ENCODE peak calls at places on chromosomes 7 and 10, in seven cellular contexts. One of them, this sample, is unnamed.
A peak's percentile ranks its signal among the peaks of the same experiment; 100 is the strongest.

GRCh38 chr10:43199684-43200537 is 61.7 kb downstream of the CSGALNACT2 start:
- DNase-seq in AG09309: no peak
- DNase-seq in SK-N-SH: peak; percentile 11
- DNase-seq in GM13977: peak; percentile 10
- DNase-seq in psoas muscle: no peak
- DNase-seq in activated B cell treated with CpG ODN at 0.5 μM for 24 hours: peak; percentile 12
- DNase-seq in adrenal gland: no peak
- DNase-seq in this sample: no peak

GRCh38 chr7:64951250-64951848 is 39.5 kb downstream of the ZNF117 start:
- DNase-seq in AG09309: peak; percentile 17
- DNase-seq in SK-N-SH: peak; percentile 66
- DNase-seq in GM13977: peak; percentile 69
- DNase-seq in psoas muscle: no peak
- DNase-seq in activated B cell treated with CpG ODN at 0.5 μM for 24 hours: no peak
- DNase-seq in adrenal gland: no peak
- DNase-seq in this sample: peak; percentile 46

GRCh38 chr7:18177815-18178660 is 150.4 kb upstream of the PRPS1L1 start:
- DNase-seq in AG09309: no peak
- DNase-seq in SK-N-SH: no peak
- DNase-seq in GM13977: peak; percentile 52
- DNase-seq in psoas muscle: no peak
- DNase-seq in activated B cell treated with CpG ODN at 0.5 μM for 24 hours: no peak
- DNase-seq in adrenal gland: peak; percentile 6
- DNase-seq in this sample: peak; percentile 57

GRCh38 chr10:61750943-61751471 is 88.3 kb downstream of the CABCOCO1 start:
- DNase-seq in AG09309: no peak
- DNase-seq in SK-N-SH: peak; percentile 20
- DNase-seq in GM13977: peak; percentile 16
- DNase-seq in psoas muscle: peak; percentile 50
- DNase-seq in activated B cell treated with CpG ODN at 0.5 μM for 24 hours: peak; percentile 47
- DNase-seq in adrenal gland: peak; percentile 85
- DNase-seq in this sample: peak; percentile 53

GRCh38 chr7:96328016-96328415 is 6.1 kb upstream of the SLC25A13 start:
- DNase-seq in AG09309: no peak
- DNase-seq in SK-N-SH: no peak
- DNase-seq in GM13977: no peak
- DNase-seq in psoas muscle: no peak
- DNase-seq in activated B cell treated with CpG ODN at 0.5 μM for 24 hours: no peak
- DNase-seq in adrenal gland: no peak
- DNase-seq in this sample: no peak

GRCh38 chr7:156515911-156516790 is 124.4 kb upstream of the RNF32 start:
- DNase-seq in AG09309: no peak
- DNase-seq in SK-N-SH: no peak
- DNase-seq in GM13977: no peak
- DNase-seq in psoas muscle: no peak
- DNase-seq in activated B cell treated with CpG ODN at 0.5 μM for 24 hours: no peak
- DNase-seq in adrenal gland: peak; percentile 76
- DNase-seq in this sample: no peak

GRCh38 chr10:22539579-22540160 is 174.7 kb downstream of the PIP4K2A start:
- DNase-seq in AG09309: no peak
- DNase-seq in SK-N-SH: no peak
- DNase-seq in GM13977: no peak
- DNase-seq in psoas muscle: no peak
- DNase-seq in activated B cell treated with CpG ODN at 0.5 μM for 24 hours: no peak
- DNase-seq in adrenal gland: no peak
- DNase-seq in this sample: no peak

GRCh38 chr10:46220872-46221538 is 65.8 kb upstream of the ANTXRL start:
- DNase-seq in AG09309: no peak
- DNase-seq in SK-N-SH: no peak
- DNase-seq in GM13977: no peak
- DNase-seq in psoas muscle: no peak
- DNase-seq in activated B cell treated with CpG ODN at 0.5 μM for 24 hours: no peak
- DNase-seq in adrenal gland: no peak
- DNase-seq in this sample: peak; percentile 1

GRCh38 chr10:115171392-115171960 is 78.3 kb downstream of the ATRNL1 start:
- DNase-seq in AG09309: no peak
- DNase-seq in SK-N-SH: peak; percentile 3
- DNase-seq in GM13977: no peak
- DNase-seq in psoas muscle: no peak
- DNase-seq in activated B cell treated with CpG ODN at 0.5 μM for 24 hours: no peak
- DNase-seq in adrenal gland: no peak
- DNase-seq in this sample: no peak

GRCh38 chr10:77081411-77082010 is 556.1 kb downstream of the KCNMA1 start:
- DNase-seq in AG09309: no peak
- DNase-seq in SK-N-SH: no peak
- DNase-seq in GM13977: no peak
- DNase-seq in psoas muscle: no peak
- DNase-seq in activated B cell treated with CpG ODN at 0.5 μM for 24 hours: no peak
- DNase-seq in adrenal gland: no peak
- DNase-seq in this sample: no peak

GRCh38 chr7:155466814-155467675 is 9.1 kb downstream of the EN2 start:
- DNase-seq in AG09309: no peak
- DNase-seq in SK-N-SH: peak; percentile 87
- DNase-seq in GM13977: peak; percentile 81
- DNase-seq in psoas muscle: no peak
- DNase-seq in activated B cell treated with CpG ODN at 0.5 μM for 24 hours: no peak
- DNase-seq in adrenal gland: no peak
- DNase-seq in this sample: no peak

GRCh38 chr10:71980181-71981023 is 16.2 kb downstream of the CHST3 start:
- DNase-seq in AG09309: no peak
- DNase-seq in SK-N-SH: peak; percentile 24
- DNase-seq in GM13977: no peak
- DNase-seq in psoas muscle: no peak
- DNase-seq in activated B cell treated with CpG ODN at 0.5 μM for 24 hours: no peak
- DNase-seq in adrenal gland: peak; percentile 66
- DNase-seq in this sample: no peak

GRCh38 chr10:72319416-72320254 is 35.1 kb downstream of the DNAJB12 start:
- DNase-seq in AG09309: peak; percentile 71
- DNase-seq in SK-N-SH: peak; percentile 91
- DNase-seq in GM13977: peak; percentile 90
- DNase-seq in psoas muscle: peak; percentile 97
- DNase-seq in activated B cell treated with CpG ODN at 0.5 μM for 24 hours: peak; percentile 87
- DNase-seq in adrenal gland: peak; percentile 94
- DNase-seq in this sample: peak; percentile 86

GRCh38 chr7:115269486-115269885 is 347.6 kb downstream of the MDFIC start:
- DNase-seq in AG09309: no peak
- DNase-seq in SK-N-SH: no peak
- DNase-seq in GM13977: no peak
- DNase-seq in psoas muscle: no peak
- DNase-seq in activated B cell treated with CpG ODN at 0.5 μM for 24 hours: no peak
- DNase-seq in adrenal gland: no peak
- DNase-seq in this sample: no peak

GRCh38 chr10:124743188-124744046 is 761 bp downstream of the FAM53B start:
- DNase-seq in AG09309: no peak
- DNase-seq in SK-N-SH: peak; percentile 74
- DNase-seq in GM13977: peak; percentile 58
- DNase-seq in psoas muscle: peak; percentile 53
- DNase-seq in activated B cell treated with CpG ODN at 0.5 μM for 24 hours: no peak
- DNase-seq in adrenal gland: no peak
- DNase-seq in this sample: no peak

GRCh38 chr10:124744688-124745055 is 494 bp upstream of the FAM53B start:
- DNase-seq in AG09309: no peak
- DNase-seq in SK-N-SH: no peak
- DNase-seq in GM13977: no peak
- DNase-seq in psoas muscle: no peak
- DNase-seq in activated B cell treated with CpG ODN at 0.5 μM for 24 hours: no peak
- DNase-seq in adrenal gland: no peak
- DNase-seq in this sample: no peak

GRCh38 chr10:124745678-124746077 is 1.5 kb upstream of the FAM53B start:
- DNase-seq in AG09309: no peak
- DNase-seq in SK-N-SH: peak; percentile 60
- DNase-seq in GM13977: no peak
- DNase-seq in psoas muscle: no peak
- DNase-seq in activated B cell treated with CpG ODN at 0.5 μM for 24 hours: no peak
- DNase-seq in adrenal gland: no peak
- DNase-seq in this sample: no peak

GRCh38 chr10:124745257-124745656 is 1.1 kb upstream of the FAM53B start:
- DNase-seq in AG09309: no peak
- DNase-seq in SK-N-SH: no peak
- DNase-seq in GM13977: no peak
- DNase-seq in psoas muscle: no peak
- DNase-seq in activated B cell treated with CpG ODN at 0.5 μM for 24 hours: no peak
- DNase-seq in adrenal gland: no peak
- DNase-seq in this sample: no peak

DNA sequence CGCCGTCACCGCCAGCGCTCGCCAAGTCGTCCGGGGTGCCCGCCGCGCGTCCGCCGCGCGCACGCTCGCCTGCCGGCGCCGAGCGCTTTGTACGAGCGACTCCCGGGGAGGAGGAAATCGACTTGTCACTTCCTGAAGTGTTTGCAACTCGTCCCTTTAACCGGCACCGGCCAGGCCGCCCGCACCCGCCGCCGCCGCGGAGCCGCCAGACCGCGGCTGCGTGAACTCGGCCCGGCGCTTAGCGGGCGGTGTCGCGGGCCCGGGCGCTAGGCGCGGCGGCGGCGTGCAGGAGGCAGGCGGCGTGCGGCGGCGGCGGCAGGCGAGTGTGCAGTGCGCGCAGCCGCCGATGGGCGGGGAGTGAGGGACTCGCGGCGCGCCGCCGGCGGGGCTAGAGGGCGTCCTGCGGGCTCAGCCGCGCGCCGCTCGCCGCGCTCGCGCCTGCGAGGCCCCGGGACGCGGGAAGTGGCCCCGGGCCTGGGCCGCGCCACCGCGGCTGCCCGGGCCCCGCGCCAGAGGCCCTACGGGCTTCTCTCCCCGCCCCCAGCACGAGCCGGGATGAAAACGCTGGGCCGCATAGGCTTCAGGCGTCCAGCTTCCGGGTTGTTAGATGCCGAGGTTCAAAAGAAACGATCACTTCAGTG is at the start of gene FAM53B:
- DNase-seq in AG09309: no peak
- DNase-seq in SK-N-SH: peak; percentile 92
- DNase-seq in GM13977: peak; percentile 90
- DNase-seq in psoas muscle: peak; percentile 91
- DNase-seq in activated B cell treated with CpG ODN at 0.5 μM for 24 hours: peak; percentile 85
- DNase-seq in adrenal gland: peak; percentile 86
- DNase-seq in this sample: peak; percentile 86
- TF ChIP-seq CTCF in AG09309: no peak
- TF ChIP-seq CTCF in SK-N-SH: no peak
- TF ChIP-seq CTCF in GM13977: peak; percentile 27
- TF ChIP-seq CTCF in psoas muscle: peak; percentile 35
- TF ChIP-seq CTCF in activated B cell treated with CpG ODN at 0.5 μM for 24 hours: no peak
- TF ChIP-seq CTCF in adrenal gland: peak; percentile 83
- TF ChIP-seq CTCF in this sample: no peak

DNA sequence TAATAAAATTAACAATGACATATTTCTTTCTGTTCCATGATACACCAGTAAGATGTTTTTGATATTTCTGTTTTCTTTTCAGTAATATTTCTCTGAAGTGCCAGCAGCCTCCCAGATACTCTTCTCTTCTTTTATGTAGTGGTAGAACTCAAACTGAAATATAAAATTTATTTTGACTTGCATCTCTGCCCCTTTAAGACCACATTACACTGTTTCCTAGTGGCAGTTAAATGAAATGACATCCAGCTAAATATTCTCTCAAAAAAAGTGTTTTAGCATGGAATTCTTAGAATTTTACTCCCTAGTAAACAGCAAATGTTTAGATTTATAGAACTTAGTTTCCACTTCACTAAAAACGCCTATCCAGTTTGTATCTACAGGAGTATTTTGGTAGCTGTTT is 237.2 kb upstream of the MTPN start:
- DNase-seq in AG09309: no peak
- DNase-seq in SK-N-SH: peak; percentile 18
- DNase-seq in GM13977: no peak
- DNase-seq in psoas muscle: no peak
- DNase-seq in activated B cell treated with CpG ODN at 0.5 μM for 24 hours: no peak
- DNase-seq in adrenal gland: no peak
- DNase-seq in this sample: no peak
- TF ChIP-seq CTCF in AG09309: no peak
- TF ChIP-seq CTCF in SK-N-SH: no peak
- TF ChIP-seq CTCF in GM13977: no peak
- TF ChIP-seq CTCF in psoas muscle: no peak
- TF ChIP-seq CTCF in activated B cell treated with CpG ODN at 0.5 μM for 24 hours: no peak
- TF ChIP-seq CTCF in adrenal gland: no peak
- TF ChIP-seq CTCF in this sample: no peak

GRCh38 chr10:80192553-80192952 is 12.8 kb downstream of the ANXA11 start:
- DNase-seq in AG09309: no peak
- DNase-seq in SK-N-SH: no peak
- DNase-seq in GM13977: no peak
- DNase-seq in psoas muscle: no peak
- DNase-seq in activated B cell treated with CpG ODN at 0.5 μM for 24 hours: no peak
- DNase-seq in adrenal gland: no peak
- DNase-seq in this sample: no peak

GRCh38 chr10:80194373-80195045 is 10.8 kb downstream of the ANXA11 start:
- DNase-seq in AG09309: no peak
- DNase-seq in SK-N-SH: no peak
- DNase-seq in GM13977: no peak
- DNase-seq in psoas muscle: no peak
- DNase-seq in activated B cell treated with CpG ODN at 0.5 μM for 24 hours: no peak
- DNase-seq in adrenal gland: no peak
- DNase-seq in this sample: no peak

GRCh38 chr10:80195046-80195574 is 10.2 kb downstream of the ANXA11 start:
- DNase-seq in AG09309: no peak
- DNase-seq in SK-N-SH: no peak
- DNase-seq in GM13977: no peak
- DNase-seq in psoas muscle: no peak
- DNase-seq in activated B cell treated with CpG ODN at 0.5 μM for 24 hours: no peak
- DNase-seq in adrenal gland: no peak
- DNase-seq in this sample: no peak

GRCh38 chr10:80188713-80189112 is 16.6 kb downstream of the ANXA11 start:
- DNase-seq in AG09309: no peak
- DNase-seq in SK-N-SH: no peak
- DNase-seq in GM13977: no peak
- DNase-seq in psoas muscle: peak; percentile 11
- DNase-seq in activated B cell treated with CpG ODN at 0.5 μM for 24 hours: no peak
- DNase-seq in adrenal gland: no peak
- DNase-seq in this sample: no peak

DNA sequence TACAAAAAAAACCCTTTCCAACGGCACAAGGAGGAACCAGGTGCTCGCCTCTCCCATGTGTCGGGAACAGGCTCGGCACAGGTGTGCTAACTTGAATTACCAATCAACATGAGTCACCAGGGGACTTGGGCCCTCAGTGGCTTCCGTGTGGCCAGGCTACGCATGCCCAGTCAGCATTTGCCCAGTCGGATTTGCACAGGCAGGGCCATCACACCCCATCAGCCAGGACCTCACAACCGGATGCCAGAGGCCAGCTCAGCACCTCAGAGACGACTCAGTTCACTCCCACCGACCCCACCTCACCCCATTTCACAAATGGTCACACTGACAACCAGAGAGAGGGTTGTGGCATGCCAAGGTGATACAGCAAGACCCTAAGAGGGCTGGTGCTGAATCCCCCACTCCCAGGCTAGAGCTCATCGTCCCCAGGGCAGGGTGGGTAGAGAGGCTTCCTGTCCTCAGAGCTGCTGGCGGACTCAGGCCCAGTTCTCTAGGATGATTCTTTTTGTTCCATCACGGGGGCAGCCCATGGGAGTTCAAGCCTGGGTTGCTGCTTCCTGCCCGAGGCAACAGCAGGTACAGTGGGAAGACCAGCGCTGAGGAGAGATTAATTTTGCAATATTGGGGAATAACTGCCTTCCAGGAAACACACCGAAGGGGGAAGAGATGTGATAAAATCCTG is 13.6 kb downstream of the ANXA11 start:
- DNase-seq in AG09309: no peak
- DNase-seq in SK-N-SH: no peak
- DNase-seq in GM13977: no peak
- DNase-seq in psoas muscle: peak; percentile 61
- DNase-seq in activated B cell treated with CpG ODN at 0.5 μM for 24 hours: no peak
- DNase-seq in adrenal gland: no peak
- DNase-seq in this sample: no peak
- TF ChIP-seq CTCF in AG09309: no peak
- TF ChIP-seq CTCF in SK-N-SH: no peak
- TF ChIP-seq CTCF in GM13977: no peak
- TF ChIP-seq CTCF in psoas muscle: no peak
- TF ChIP-seq CTCF in activated B cell treated with CpG ODN at 0.5 μM for 24 hours: no peak
- TF ChIP-seq CTCF in adrenal gland: no peak
- TF ChIP-seq CTCF in this sample: no peak

GRCh38 chr10:83801983-83802382 is 337.3 kb upstream of the GHITM start:
- DNase-seq in AG09309: no peak
- DNase-seq in SK-N-SH: no peak
- DNase-seq in GM13977: no peak
- DNase-seq in psoas muscle: no peak
- DNase-seq in activated B cell treated with CpG ODN at 0.5 μM for 24 hours: no peak
- DNase-seq in adrenal gland: no peak
- DNase-seq in this sample: no peak
- TF ChIP-seq CTCF in AG09309: no peak
- TF ChIP-seq CTCF in SK-N-SH: no peak
- TF ChIP-seq CTCF in GM13977: no peak
- TF ChIP-seq CTCF in psoas muscle: no peak
- TF ChIP-seq CTCF in activated B cell treated with CpG ODN at 0.5 μM for 24 hours: no peak
- TF ChIP-seq CTCF in adrenal gland: no peak
- TF ChIP-seq CTCF in this sample: no peak

This sample was measured in GM10248.